ENCODE peak calls at places on chromosomes 2 and 18, in six cellular contexts. I is head of caudate nucleus; T is activated CD8-positive, alpha-beta memory T cell treated with anti-CD3 and anti-CD28 coated beads for 24 hours; Q is activated CD4-positive, alpha-beta T cell treated with anti-CD3 and anti-CD28 coated beads for 36 hours; D is mammary epithelial cell; Z is neural crest cell. E is an unnamed sample.

GRCh38 chr2:189131986-189132385 is 47.6 kb downstream of the COL5A2 start:
- DNase-seq in D (no peak), I (no peak), Q (no peak), Z (no peak), T (no peak), E (no peak)

GRCh38 chr2:33354981-33355380 is 121.5 kb upstream of the RASGRP3 start:
- DNase-seq in D (no peak), I (no peak), T (no peak), Q (no peak), Z (no peak), E (no peak)

GRCh38 chr2:99524056-99524455 is 34.2 kb upstream of the REV1 start:
- DNase-seq in Z (no peak), D (no peak), Q (no peak), T (no peak), I (no peak), E (no peak)

GRCh38 chr2:121910139-121910538 is 154.7 kb downstream of the TSN start:
- DNase-seq in T (no peak), Z (no peak), D (no peak), Q (no peak), I (no peak), E (no peak)

GRCh38 chr2:174222154-174222553 is 26.2 kb downstream of the OLA1 start:
- DNase-seq in D (no peak), Q (no peak), T (no peak), Z (no peak), I (no peak), E (no peak)

GRCh38 chr2:177328056-177328455 is 63.5 kb upstream of the NFE2L2 start:
- DNase-seq in I (no peak), T (no peak), D (no peak), Q (no peak), Z (no peak), E (peak)

GRCh38 chr2:8036366-8036765 is 645.5 kb upstream of the ID2 start:
- DNase-seq in I (no peak), Z (no peak), Q (no peak), D (no peak), T (no peak), E (no peak)

GRCh38 chr2:157182204-157182709 is 75.2 kb upstream of the GALNT5 start:
- DNase-seq in I (no peak), T (no peak), D (no peak), Z (no peak), Q (no peak), E (no peak)

GRCh38 chr2:140023291-140023690 is 1243.1 kb upstream of the NXPH2 start:
- DNase-seq in Z (no peak), Q (no peak), D (no peak), T (no peak), I (no peak), E (no peak)

GRCh38 chr18:22229456-22230124 is 60.2 kb downstream of the GATA6 start:
- DNase-seq in Z (no peak), T (no peak), Q (no peak), I (no peak), D (no peak), E (no peak)

GRCh38 chr2:120546077-120546864 is 189.4 kb upstream of the GLI2 start:
- DNase-seq in T (no peak), Q (peak), Z (no peak), D (no peak), I (no peak), E (peak)

GRCh38 chr2:112682101-112682500 is 36.4 kb downstream of the SLC20A1 start:
- DNase-seq in T (peak), Q (no peak), I (no peak), Z (no peak), D (no peak), E (no peak)

GRCh38 chr2:42092084-42092996 is 44.5 kb downstream of the PKDCC start:
- DNase-seq in I (peak), D (peak), Z (no peak), Q (no peak), T (no peak), E (no peak)

GRCh38 chr2:110881908-110882307 is 149.5 kb downstream of the ACOXL start:
- DNase-seq in I (no peak), D (no peak), Q (peak), Z (no peak), T (no peak), E (no peak)

GRCh38 chr2:118893100-118893499 is 45.7 kb upstream of the EN1 start:
- DNase-seq in I (no peak), T (no peak), Q (no peak), Z (no peak), D (no peak), E (no peak)

GRCh38 chr2:162153608-162154224 is 1.7 kb upstream of the GCG start:
- DNase-seq in D (peak), I (peak), Q (peak), T (peak), Z (peak), E (peak)

GRCh38 chr18:31100598-31101147 is 1.5 kb downstream of the DSC2 start:
- DNase-seq in Z (no peak), Q (no peak), I (peak), D (peak), T (no peak), E (no peak)

GRCh38 chr2:236939751-236940229 is 145.9 kb upstream of the COPS8 start:
- DNase-seq in D (no peak), Q (no peak), T (no peak), I (no peak), Z (no peak), E (no peak)

GRCh38 chr2:38889045-38889444 is 630 bp upstream of the ARHGEF33 start:
- DNase-seq in I (no peak), T (no peak), Q (no peak), Z (no peak), D (no peak), E (no peak)

GRCh38 chr2:96759548-96759947 is 1.2 kb upstream of the CNNM4 start:
- DNase-seq in D (no peak), Z (no peak), T (no peak), I (no peak), Q (no peak), E (no peak)

GRCh38 chr18:48548404-48548771 is 9.6 kb downstream of the CTIF start:
- DNase-seq in Q (no peak), I (no peak), D (peak), T (no peak), Z (no peak), E (no peak)

GRCh38 chr18:75365837-75366236 is 61.7 kb downstream of the SMIM21 start:
- DNase-seq in T (no peak), Q (no peak), Z (no peak), I (no peak), D (no peak), E (no peak)

GRCh38 chr2:80591233-80591632 is 286.7 kb upstream of the LRRTM1 start:
- DNase-seq in Q (no peak), T (no peak), I (no peak), D (no peak), Z (no peak), E (no peak)

GRCh38 chr2:109340381-109340780 is 211.4 kb downstream of the SH3RF3 start:
- DNase-seq in Z (no peak), T (no peak), I (no peak), Q (no peak), D (no peak), E (no peak)

GRCh38 chr2:204315236-204315662 is 230.0 kb upstream of the PARD3B start:
- DNase-seq in Z (no peak), T (no peak), Q (no peak), I (peak), D (no peak), E (no peak)